ENCODE peak calls at places on chromosome 20, in six cellular contexts. W, N, Z, O, K and R are unnamed samples.
A peak's percentile ranks its signal among the peaks of the same experiment; 100 is the strongest.

GRCh38 chr20:58224974-58225373 is 3.5 kb downstream of the ANKRD60 start:
- DNase-seq in O (no peak), K (no peak), N (no peak), Z (no peak), W (no peak), R (no peak)

GRCh38 chr20:2103454-2104153 is 2.0 kb downstream of the STK35 start:
- DNase-seq in W (no peak), K (no peak), N (peak; percentile 9), O (no peak), Z (no peak), R (no peak)

GRCh38 chr20:57265649-57266250 is 691 bp downstream of the BMP7 start:
- DNase-seq in O (no peak), K (no peak), N (no peak), Z (no peak), W (no peak), R (peak; percentile 19)

GRCh38 chr20:53216856-53217576 is 244.9 kb downstream of the TSHZ2 start:
- DNase-seq in K (peak; percentile 4), Z (peak; percentile 82), W (peak; percentile 72), N (peak; percentile 82), O (peak; percentile 82), R (peak; percentile 57)

GRCh38 chr20:51943761-51944160 is 141.4 kb upstream of the SALL4 start:
- DNase-seq in O (no peak), Z (no peak), W (no peak), N (no peak), K (no peak), R (no peak)

GRCh38 chr20:22511943-22512910 is 72.1 kb downstream of the FOXA2 start:
- DNase-seq in O (no peak), Z (no peak), K (no peak), W (no peak), N (peak; percentile 84), R (no peak)

GRCh38 chr20:63094767-63095499 is 88.2 kb upstream of the BHLHE23 start:
- DNase-seq in K (no peak), W (peak; percentile 8), N (no peak), Z (no peak), O (no peak), R (peak; percentile 2)

GRCh38 chr20:34798871-34799270 is 26.6 kb downstream of the NCOA6 start:
- DNase-seq in K (no peak), Z (no peak), W (no peak), O (no peak), N (no peak), R (no peak)

GRCh38 chr20:59583428-59584277 is 20.7 kb upstream of the PHACTR3 start:
- DNase-seq in O (no peak), N (no peak), W (peak; percentile 82), K (no peak), Z (peak; percentile 91), R (peak; percentile 86)

GRCh38 chr20:57581202-57582028 is 20.5 kb downstream of the PCK1 start:
- DNase-seq in Z (no peak), K (no peak), O (no peak), N (no peak), W (no peak), R (no peak)

GRCh38 chr20:47293524-47294157 is 62.9 kb downstream of the ZMYND8 start:
- DNase-seq in W (no peak), K (no peak), O (no peak), N (no peak), Z (no peak), R (no peak)

GRCh38 chr20:45918779-45919535 is 7.0 kb upstream of the PLTP start:
- DNase-seq in W (no peak), N (no peak), Z (no peak), O (no peak), K (no peak), R (no peak)

GRCh38 chr20:58765795-58766194 is 73.2 kb downstream of the NPEPL1 start:
- DNase-seq in O (no peak), K (no peak), W (no peak), Z (no peak), N (no peak), R (no peak)

GRCh38 chr20:8127553-8128255 is 4.4 kb upstream of the PLCB1 start:
- DNase-seq in N (no peak), K (no peak), W (no peak), Z (no peak), O (no peak), R (no peak)

GRCh38 chr20:45100563-45101245 is at the start of gene KCNS1:
- DNase-seq in K (peak; percentile 35), O (no peak), W (no peak), Z (no peak), N (peak; percentile 46), R (no peak)

GRCh38 chr20:24640686-24641085 is 171.3 kb downstream of the SYNDIG1 start:
- DNase-seq in K (no peak), N (no peak), O (no peak), Z (no peak), W (no peak), R (no peak)

GRCh38 chr20:58623579-58624473 is 27.3 kb upstream of the STX16 start:
- DNase-seq in K (peak; percentile 95), Z (peak; percentile 77), W (peak; percentile 79), O (no peak), N (peak; percentile 89), R (peak; percentile 59)

GRCh38 chr20:7330850-7331249 is 563.4 kb downstream of the BMP2 start:
- DNase-seq in Z (no peak), O (no peak), K (no peak), N (no peak), W (no peak), R (no peak)

GRCh38 chr20:15370370-15370769 is 1033.0 kb upstream of the FLRT3 start:
- DNase-seq in O (no peak), K (no peak), W (no peak), N (no peak), Z (no peak), R (no peak)

GRCh38 chr20:13028001-13028400 is 19.2 kb downstream of the SPTLC3 start:
- DNase-seq in N (no peak), W (no peak), Z (no peak), O (no peak), K (no peak), R (no peak)

GRCh38 chr20:62924567-62925419 is 1.5 kb downstream of the DIDO1 start:
- DNase-seq in O (no peak), W (peak; percentile 25), Z (no peak), K (peak; percentile 48), N (peak; percentile 55), R (no peak)

GRCh38 chr20:37971561-37972127 is 61.6 kb downstream of the TTI1 start:
- DNase-seq in W (no peak), N (no peak), O (no peak), Z (no peak), K (no peak), R (no peak)

GRCh38 chr20:10622657-10623418 is 51.0 kb downstream of the JAG1 start:
- DNase-seq in K (peak; percentile 70), O (no peak), W (peak; percentile 62), N (no peak), Z (peak; percentile 60), R (peak; percentile 66)

GRCh38 chr20:55586626-55587025 is 418.7 kb downstream of the CBLN4 start:
- DNase-seq in O (no peak), Z (no peak), W (no peak), N (no peak), K (no peak), R (no peak)